ENCODE peak calls at places on chromosomes 3 and 15, in seven cellular contexts. One of them, this sample, is unnamed. For H3K27me3 and H3K36me3, the result is how much of the 10 kb centered on the place peaks cover.

GRCh38 chr3:14404396-14405119 is 2.2 kb downstream of the SLC6A6 start:
- DNase-seq in BE2C: no peak
- DNase-seq in vagina: no peak
- DNase-seq in Peyer's patch: no peak
- DNase-seq in GM23338: no peak
- DNase-seq in SJSA1: no peak
- DNase-seq in adipocyte: no peak
- DNase-seq in this sample: no peak

GRCh38 chr3:190323241-190323617 is 983 bp upstream of the CLDN1 start:
- DNase-seq in BE2C: no peak
- DNase-seq in vagina: no peak
- DNase-seq in Peyer's patch: no peak
- DNase-seq in GM23338: peak
- DNase-seq in SJSA1: peak
- DNase-seq in adipocyte: no peak
- DNase-seq in this sample: no peak

GRCh38 chr3:120497813-120498212 is 47.0 kb upstream of the FSTL1 start:
- DNase-seq in BE2C: no peak
- DNase-seq in vagina: no peak
- DNase-seq in Peyer's patch: no peak
- DNase-seq in GM23338: peak
- DNase-seq in SJSA1: no peak
- DNase-seq in adipocyte: peak
- DNase-seq in this sample: no peak

GRCh38 chr3:105829879-105830622 is 38.8 kb downstream of the CBLB start:
- DNase-seq in BE2C: no peak
- DNase-seq in vagina: no peak
- DNase-seq in Peyer's patch: no peak
- DNase-seq in GM23338: no peak
- DNase-seq in SJSA1: no peak
- DNase-seq in adipocyte: no peak
- DNase-seq in this sample: no peak

GRCh38 chr3:8532251-8532831 is 30.7 kb downstream of the LMCD1 start:
- DNase-seq in BE2C: no peak
- DNase-seq in vagina: no peak
- DNase-seq in Peyer's patch: no peak
- DNase-seq in GM23338: no peak
- DNase-seq in SJSA1: no peak
- DNase-seq in adipocyte: peak
- DNase-seq in this sample: peak

GRCh38 chr15:99732268-99732641 is 982 bp downstream of the LYSMD4 start:
- DNase-seq in BE2C: no peak
- DNase-seq in vagina: no peak
- DNase-seq in Peyer's patch: no peak
- DNase-seq in GM23338: peak
- DNase-seq in SJSA1: no peak
- DNase-seq in adipocyte: no peak
- DNase-seq in this sample: no peak

GRCh38 chr3:113948015-113948917 is 453 bp downstream of the ZDHHC23 start:
- DNase-seq in BE2C: peak
- DNase-seq in vagina: no peak
- DNase-seq in Peyer's patch: peak
- DNase-seq in GM23338: peak
- DNase-seq in SJSA1: no peak
- DNase-seq in adipocyte: peak
- DNase-seq in this sample: no peak

GRCh38 chr3:162370136-162370535 is 873.5 kb downstream of the OTOL1 start:
- DNase-seq in BE2C: no peak
- DNase-seq in vagina: no peak
- DNase-seq in Peyer's patch: no peak
- DNase-seq in GM23338: peak
- DNase-seq in SJSA1: no peak
- DNase-seq in adipocyte: peak
- DNase-seq in this sample: no peak

GRCh38 chr3:12486916-12487315 is 2.6 kb downstream of the TSEN2 start:
- DNase-seq in BE2C: no peak
- DNase-seq in vagina: no peak
- DNase-seq in Peyer's patch: no peak
- DNase-seq in GM23338: no peak
- DNase-seq in SJSA1: no peak
- DNase-seq in adipocyte: no peak
- DNase-seq in this sample: no peak

GRCh38 chr3:29285356-29286070 is 4.6 kb downstream of the RBMS3 start:
- DNase-seq in BE2C: no peak
- DNase-seq in vagina: no peak
- DNase-seq in Peyer's patch: no peak
- DNase-seq in GM23338: no peak
- DNase-seq in SJSA1: peak
- DNase-seq in adipocyte: peak
- DNase-seq in this sample: no peak

GRCh38 chr3:29283739-29284138 is 2.9 kb downstream of the RBMS3 start:
- DNase-seq in BE2C: no peak
- DNase-seq in vagina: no peak
- DNase-seq in Peyer's patch: no peak
- DNase-seq in GM23338: no peak
- DNase-seq in SJSA1: no peak
- DNase-seq in adipocyte: peak
- DNase-seq in this sample: no peak

GRCh38 chr3:29282431-29283296 is 1.8 kb downstream of the RBMS3 start:
- DNase-seq in BE2C: peak
- DNase-seq in vagina: no peak
- DNase-seq in Peyer's patch: no peak
- DNase-seq in GM23338: no peak
- DNase-seq in SJSA1: no peak
- DNase-seq in adipocyte: peak
- DNase-seq in this sample: no peak

GRCh38 chr3:29283297-29283681 is 2.4 kb downstream of the RBMS3 start:
- DNase-seq in BE2C: no peak
- DNase-seq in vagina: no peak
- DNase-seq in Peyer's patch: no peak
- DNase-seq in GM23338: no peak
- DNase-seq in SJSA1: peak
- DNase-seq in adipocyte: peak
- DNase-seq in this sample: no peak

DNA sequence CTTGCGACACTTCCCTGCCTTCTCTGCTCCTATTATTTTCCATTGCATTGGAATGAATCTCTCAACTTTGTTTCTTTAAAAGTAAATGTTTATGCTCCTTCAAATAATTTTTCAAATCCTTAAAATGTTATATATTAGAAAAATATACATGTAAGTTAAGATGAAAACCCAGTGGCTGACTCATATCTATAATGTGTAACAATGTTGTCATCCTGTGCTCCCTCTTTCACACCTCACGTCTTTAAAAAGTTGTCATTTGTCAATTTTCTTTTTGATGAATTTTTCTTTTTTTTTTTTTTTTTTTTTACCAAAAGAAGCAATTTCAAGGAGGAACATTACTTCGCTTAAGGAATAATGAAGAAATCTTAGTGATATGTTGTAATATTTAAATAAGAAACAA is 3.7 kb downstream of the RBMS3 start:
- DNase-seq in BE2C: no peak
- DNase-seq in vagina: no peak
- DNase-seq in Peyer's patch: no peak
- DNase-seq in GM23338: no peak
- DNase-seq in SJSA1: no peak
- DNase-seq in adipocyte: peak
- DNase-seq in this sample: no peak
- H3K4me3 ChIP-seq in BE2C: peak
- H3K4me3 ChIP-seq in vagina: no peak
- H3K4me3 ChIP-seq in Peyer's patch: no peak
- H3K4me3 ChIP-seq in GM23338: no peak
- H3K4me3 ChIP-seq in SJSA1: peak
- H3K4me3 ChIP-seq in adipocyte: peak
- H3K4me3 ChIP-seq in this sample: no peak

GRCh38 chr15:67796196-67796699 is 29.1 kb upstream of the SKOR1 start:
- DNase-seq in BE2C: no peak
- DNase-seq in vagina: no peak
- DNase-seq in Peyer's patch: no peak
- DNase-seq in GM23338: no peak
- DNase-seq in SJSA1: no peak
- DNase-seq in adipocyte: no peak
- DNase-seq in this sample: no peak

GRCh38 chr15:67799801-67800205 is 25.5 kb upstream of the SKOR1 start:
- DNase-seq in BE2C: peak
- DNase-seq in vagina: no peak
- DNase-seq in Peyer's patch: no peak
- DNase-seq in GM23338: no peak
- DNase-seq in SJSA1: no peak
- DNase-seq in adipocyte: no peak
- DNase-seq in this sample: no peak

GRCh38 chr15:67794832-67795574 is 30.3 kb upstream of the SKOR1 start:
- DNase-seq in BE2C: no peak
- DNase-seq in vagina: no peak
- DNase-seq in Peyer's patch: no peak
- DNase-seq in GM23338: no peak
- DNase-seq in SJSA1: no peak
- DNase-seq in adipocyte: no peak
- DNase-seq in this sample: no peak

GRCh38 chr15:67792250-67792942 is 32.9 kb upstream of the SKOR1 start:
- DNase-seq in BE2C: no peak
- DNase-seq in vagina: no peak
- DNase-seq in Peyer's patch: no peak
- DNase-seq in GM23338: no peak
- DNase-seq in SJSA1: no peak
- DNase-seq in adipocyte: no peak
- DNase-seq in this sample: no peak

DNA sequence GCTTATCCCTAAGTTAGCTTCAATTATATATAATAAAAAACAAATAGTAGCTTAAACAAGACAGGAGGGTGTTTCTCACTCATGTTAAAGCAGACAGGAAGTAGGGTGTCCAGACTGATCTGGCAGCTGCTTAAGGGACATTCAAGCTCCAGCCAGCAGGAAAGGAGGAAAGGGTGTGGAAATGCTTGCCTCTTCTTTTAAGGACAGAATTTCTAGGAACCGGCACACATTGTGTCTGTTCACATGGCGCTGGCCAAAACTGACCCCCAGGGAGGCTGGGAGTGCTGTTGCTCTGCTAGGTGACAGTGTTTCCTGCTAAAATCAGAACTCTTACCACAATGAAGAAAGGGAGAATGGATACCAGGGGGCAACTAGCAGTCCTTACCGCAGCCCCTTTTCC is 28.6 kb upstream of the SKOR1 start:
- DNase-seq in BE2C: no peak
- DNase-seq in vagina: no peak
- DNase-seq in Peyer's patch: no peak
- DNase-seq in GM23338: no peak
- DNase-seq in SJSA1: no peak
- DNase-seq in adipocyte: no peak
- DNase-seq in this sample: no peak
- H3K27me3 ChIP-seq in BE2C: under half
- H3K27me3 ChIP-seq in vagina: under half
- H3K27me3 ChIP-seq in Peyer's patch: under half
- H3K27me3 ChIP-seq in GM23338: under half
- H3K27me3 ChIP-seq in SJSA1: under half
- H3K27me3 ChIP-seq in adipocyte: under half
- H3K27me3 ChIP-seq in this sample: under half

GRCh38 chr3:183268361-183268760 is 15.3 kb downstream of the B3GNT5 start:
- DNase-seq in BE2C: no peak
- DNase-seq in vagina: no peak
- DNase-seq in Peyer's patch: no peak
- DNase-seq in GM23338: peak
- DNase-seq in SJSA1: no peak
- DNase-seq in adipocyte: no peak
- DNase-seq in this sample: no peak

GRCh38 chr3:183269345-183269744 is 16.3 kb downstream of the B3GNT5 start:
- DNase-seq in BE2C: no peak
- DNase-seq in vagina: no peak
- DNase-seq in Peyer's patch: no peak
- DNase-seq in GM23338: no peak
- DNase-seq in SJSA1: no peak
- DNase-seq in adipocyte: no peak
- DNase-seq in this sample: no peak

GRCh38 chr3:183272792-183273191 is 19.7 kb downstream of the B3GNT5 start:
- DNase-seq in BE2C: no peak
- DNase-seq in vagina: no peak
- DNase-seq in Peyer's patch: no peak
- DNase-seq in GM23338: no peak
- DNase-seq in SJSA1: no peak
- DNase-seq in adipocyte: no peak
- DNase-seq in this sample: no peak

GRCh38 chr3:183272142-183272541 is 19.1 kb downstream of the B3GNT5 start:
- DNase-seq in BE2C: no peak
- DNase-seq in vagina: no peak
- DNase-seq in Peyer's patch: no peak
- DNase-seq in GM23338: no peak
- DNase-seq in SJSA1: no peak
- DNase-seq in adipocyte: no peak
- DNase-seq in this sample: no peak

GRCh38 chr3:183270344-183270743 is 17.3 kb downstream of the B3GNT5 start:
- DNase-seq in BE2C: no peak
- DNase-seq in vagina: no peak
- DNase-seq in Peyer's patch: no peak
- DNase-seq in GM23338: no peak
- DNase-seq in SJSA1: no peak
- DNase-seq in adipocyte: no peak
- DNase-seq in this sample: no peak
- H3K36me3 ChIP-seq in BE2C: under half
- H3K36me3 ChIP-seq in vagina: under half
- H3K36me3 ChIP-seq in Peyer's patch: under half
- H3K36me3 ChIP-seq in GM23338: under half
- H3K36me3 ChIP-seq in SJSA1: under half
- H3K36me3 ChIP-seq in adipocyte: under half
- H3K36me3 ChIP-seq in this sample: under half

GRCh38 chr3:29441020-29441324 is 160.1 kb downstream of the RBMS3 start:
- DNase-seq in BE2C: no peak
- DNase-seq in vagina: no peak
- DNase-seq in Peyer's patch: no peak
- DNase-seq in GM23338: no peak
- DNase-seq in SJSA1: no peak
- DNase-seq in adipocyte: no peak
- DNase-seq in this sample: no peak
- H3K4me3 ChIP-seq in BE2C: peak
- H3K4me3 ChIP-seq in vagina: peak
- H3K4me3 ChIP-seq in Peyer's patch: no peak
- H3K4me3 ChIP-seq in GM23338: peak
- H3K4me3 ChIP-seq in SJSA1: no peak
- H3K4me3 ChIP-seq in adipocyte: no peak
- H3K4me3 ChIP-seq in this sample: no peak

GRCh38 chr3:177134811-177135210 is 62.5 kb downstream of the TBL1XR1 start:
- DNase-seq in BE2C: no peak
- DNase-seq in vagina: no peak
- DNase-seq in Peyer's patch: no peak
- DNase-seq in GM23338: no peak
- DNase-seq in SJSA1: no peak
- DNase-seq in adipocyte: no peak
- DNase-seq in this sample: no peak

GRCh38 chr3:177135841-177136492 is 61.3 kb downstream of the TBL1XR1 start:
- DNase-seq in BE2C: no peak
- DNase-seq in vagina: no peak
- DNase-seq in Peyer's patch: no peak
- DNase-seq in GM23338: no peak
- DNase-seq in SJSA1: no peak
- DNase-seq in adipocyte: no peak
- DNase-seq in this sample: no peak

GRCh38 chr3:177136715-177137114 is 60.6 kb downstream of the TBL1XR1 start:
- DNase-seq in BE2C: no peak
- DNase-seq in vagina: no peak
- DNase-seq in Peyer's patch: no peak
- DNase-seq in GM23338: no peak
- DNase-seq in SJSA1: no peak
- DNase-seq in adipocyte: no peak
- DNase-seq in this sample: no peak

GRCh38 chr3:177141471-177141870 is 55.8 kb downstream of the TBL1XR1 start:
- DNase-seq in BE2C: no peak
- DNase-seq in vagina: no peak
- DNase-seq in Peyer's patch: no peak
- DNase-seq in GM23338: no peak
- DNase-seq in SJSA1: no peak
- DNase-seq in adipocyte: no peak
- DNase-seq in this sample: no peak

GRCh38 chr3:177137774-177138705 is 59.2 kb downstream of the TBL1XR1 start:
- DNase-seq in BE2C: no peak
- DNase-seq in vagina: no peak
- DNase-seq in Peyer's patch: no peak
- DNase-seq in GM23338: no peak
- DNase-seq in SJSA1: no peak
- DNase-seq in adipocyte: no peak
- DNase-seq in this sample: no peak
- H3K27me3 ChIP-seq in BE2C: under half
- H3K27me3 ChIP-seq in vagina: under half
- H3K27me3 ChIP-seq in Peyer's patch: under half
- H3K27me3 ChIP-seq in GM23338: under half
- H3K27me3 ChIP-seq in SJSA1: under half
- H3K27me3 ChIP-seq in adipocyte: under half
- H3K27me3 ChIP-seq in this sample: under half